ENCODE peak calls at places on chromosomes 5 and 9, in seven cellular contexts. R, Y, S, J, A, W and O are unnamed samples.

GRCh38 chr5:11963227-11963626 is 59.0 kb upstream of the CTNND2 start:
- DNase-seq in R (no peak), A (no peak), Y (no peak), W (no peak), S (no peak), J (no peak), O (no peak)

GRCh38 chr9:131033269-131034224 is 24.6 kb downstream of the LAMC3 start:
- DNase-seq in A (no peak), W (no peak), Y (no peak), S (no peak), R (no peak), J (no peak), O (no peak)

GRCh38 chr5:160020969-160021368 is 12.0 kb downstream of the TTC1 start:
- DNase-seq in A (no peak), R (no peak), J (no peak), W (no peak), Y (no peak), S (peak; percentile 8), O (no peak)

GRCh38 chr5:144203750-144204596 is 33.3 kb downstream of the KCTD16 start:
- DNase-seq in Y (peak; percentile 31), S (peak; percentile 79), W (no peak), R (peak; percentile 80), A (peak; percentile 40), J (no peak), O (peak; percentile 57)

GRCh38 chr5:52682492-52682891 is 105.2 kb upstream of the ITGA1 start:
- DNase-seq in W (no peak), S (no peak), J (no peak), Y (no peak), A (no peak), R (no peak), O (no peak)

GRCh38 chr5:75536694-75537360 is 25.1 kb downstream of the POLK start:
- DNase-seq in W (no peak), Y (no peak), R (no peak), J (no peak), A (no peak), S (no peak), O (no peak)

GRCh38 chr5:178380086-178380485 is 147.5 kb upstream of the PHYKPL start:
- DNase-seq in R (no peak), S (no peak), Y (no peak), A (no peak), J (no peak), W (no peak), O (no peak)

GRCh38 chr5:55427157-55427556 is 107.6 kb downstream of the PLPP1 start:
- DNase-seq in Y (no peak), W (peak; percentile 30), R (no peak), J (no peak), A (no peak), S (no peak), O (no peak)

GRCh38 chr5:64811050-64811640 is 42.4 kb downstream of the CWC27 start:
- DNase-seq in A (no peak), Y (peak; percentile 46), J (no peak), S (peak; percentile 66), W (no peak), R (peak; percentile 69), O (no peak)

GRCh38 chr5:142059304-142059940 is 46.6 kb upstream of the GNPDA1 start:
- DNase-seq in W (no peak), R (no peak), A (peak; percentile 45), J (no peak), Y (peak; percentile 42), S (no peak), O (no peak)

GRCh38 chr5:90418214-90418613 is 8.7 kb upstream of the CETN3 start:
- DNase-seq in W (no peak), Y (no peak), J (no peak), S (no peak), R (no peak), A (no peak), O (no peak)

GRCh38 chr9:106929471-106930198 is 66.7 kb downstream of the ZNF462 start:
- DNase-seq in Y (no peak), R (no peak), J (no peak), S (no peak), A (no peak), W (no peak), O (no peak)

GRCh38 chr9:81390802-81391456 is 298.4 kb downstream of the TLE1 start:
- DNase-seq in W (no peak), J (no peak), A (no peak), Y (no peak), S (peak; percentile 75), R (peak; percentile 4), O (no peak)

GRCh38 chr5:73278693-73279092 is 105.7 kb downstream of the TMEM174 start:
- DNase-seq in R (peak; percentile 38), S (peak; percentile 98), W (peak; percentile 54), J (no peak), Y (no peak), A (no peak), O (no peak)

GRCh38 chr5:53965459-53965858 is 344.9 kb downstream of the ARL15 start:
- DNase-seq in A (no peak), R (no peak), Y (no peak), S (no peak), W (no peak), J (no peak), O (no peak)

GRCh38 chr9:131578016-131578415 is 32.7 kb downstream of the PRRT1B start:
- DNase-seq in Y (no peak), S (no peak), R (no peak), A (no peak), W (no peak), J (no peak), O (no peak)

GRCh38 chr9:93298498-93299417 is 114.8 kb downstream of the WNK2 start:
- DNase-seq in S (no peak), Y (no peak), W (no peak), R (no peak), A (no peak), J (no peak), O (no peak)

GRCh38 chr9:91421022-91421765 is 2.4 kb downstream of the NFIL3 start:
- DNase-seq in Y (no peak), W (peak; percentile 51), R (no peak), A (no peak), J (no peak), S (peak; percentile 29), O (no peak)

GRCh38 chr5:42840279-42840678 is 28.6 kb upstream of the SELENOP start:
- DNase-seq in R (no peak), A (peak; percentile 81), W (no peak), J (no peak), Y (peak; percentile 94), S (peak; percentile 15), O (no peak)

GRCh38 chr9:133707065-133707760 is 30.9 kb downstream of the SARDH start:
- DNase-seq in R (no peak), S (peak; percentile 43), Y (no peak), A (no peak), W (peak; percentile 10), J (no peak), O (no peak)

GRCh38 chr5:132059043-132059695 is 1.3 kb upstream of the IL3 start:
- DNase-seq in A (no peak), Y (no peak), W (no peak), R (no peak), J (no peak), S (no peak), O (no peak)

GRCh38 chr9:86126998-86127972 is 27.9 kb upstream of the GOLM1 start:
- DNase-seq in A (peak; percentile 31), J (no peak), Y (no peak), S (peak; percentile 77), R (peak; percentile 95), W (peak; percentile 95), O (peak; percentile 97)

GRCh38 chr5:38426493-38426892 is 130.0 kb downstream of the LIFR start:
- DNase-seq in W (no peak), Y (no peak), S (peak; percentile 66), A (no peak), J (no peak), R (no peak), O (no peak)

GRCh38 chr9:93677061-93677571 is 100.7 kb downstream of the PHF2 start:
- DNase-seq in A (peak; percentile 14), Y (no peak), W (no peak), J (no peak), S (no peak), R (no peak), O (no peak)